ENCODE peak calls at places on chromosomes 3 and 15, in five cellular contexts. One of them, this sample, is unnamed.

GRCh38 chr3:173214576-173214975 is 73.5 kb upstream of the SPATA16 start:
- DNase-seq in T1000: no peak
- DNase-seq in endothelial cell: no peak
- DNase-seq in activated gamma-delta T cell: no peak
- DNase-seq in COLO829: peak; percentile 45
- DNase-seq in this sample: no peak

GRCh38 chr3:124297062-124297980 is 305.4 kb upstream of the ROPN1 start:
- DNase-seq in T1000: no peak
- DNase-seq in endothelial cell: no peak
- DNase-seq in activated gamma-delta T cell: no peak
- DNase-seq in COLO829: no peak
- DNase-seq in this sample: no peak

GRCh38 chr15:92709064-92709463 is 53.5 kb upstream of the FAM174B start:
- DNase-seq in T1000: no peak
- DNase-seq in endothelial cell: no peak
- DNase-seq in activated gamma-delta T cell: no peak
- DNase-seq in COLO829: no peak
- DNase-seq in this sample: no peak

GRCh38 chr15:31489801-31490646 is 163.4 kb downstream of the KLF13 start:
- DNase-seq in T1000: no peak
- DNase-seq in endothelial cell: no peak
- DNase-seq in activated gamma-delta T cell: no peak
- DNase-seq in COLO829: peak; percentile 55
- DNase-seq in this sample: peak; percentile 75

GRCh38 chr3:123817413-123817812 is 66.7 kb downstream of the MYLK start:
- DNase-seq in T1000: no peak
- DNase-seq in endothelial cell: no peak
- DNase-seq in activated gamma-delta T cell: no peak
- DNase-seq in COLO829: no peak
- DNase-seq in this sample: no peak

GRCh38 chr3:157248590-157249425 is 88.9 kb upstream of the CCNL1 start:
- DNase-seq in T1000: no peak
- DNase-seq in endothelial cell: no peak
- DNase-seq in activated gamma-delta T cell: no peak
- DNase-seq in COLO829: peak; percentile 97
- DNase-seq in this sample: no peak

GRCh38 chr15:45166792-45167630 is 20.8 kb downstream of the SHF start:
- DNase-seq in T1000: peak; percentile 54
- DNase-seq in endothelial cell: peak; percentile 84
- DNase-seq in activated gamma-delta T cell: peak; percentile 55
- DNase-seq in COLO829: peak; percentile 38
- DNase-seq in this sample: peak; percentile 93

GRCh38 chr3:90010341-90010740 is 902.9 kb downstream of the EPHA3 start:
- DNase-seq in T1000: no peak
- DNase-seq in endothelial cell: no peak
- DNase-seq in activated gamma-delta T cell: no peak
- DNase-seq in COLO829: peak; percentile 25
- DNase-seq in this sample: no peak